ENCODE peak calls at places on chromosomes 16 and 17, in four cellular contexts. J is Peyer's patch, X is cardiac muscle cell, Q is PC-9. S is an unnamed sample. For H3K4me1, the result is how much of the 10 kb centered on the place peaks cover.

GRCh38 chr17:28008526-28008925 is 34.0 kb upstream of the NLK start:
- DNase-seq in J (no peak), X (peak), Q (peak), S (no peak)

GRCh38 chr16:71762186-71762585 is 37.7 kb upstream of the PHLPP2 start:
- DNase-seq in J (no peak), X (peak), Q (no peak), S (no peak)

GRCh38 chr16:85654251-85655115 is 34.3 kb downstream of the GINS2 start:
- DNase-seq in J (no peak), X (no peak), Q (no peak), S (no peak)

GRCh38 chr16:25108054-25108453 is 3.5 kb upstream of the LCMT1 start:
- DNase-seq in J (peak), X (no peak), Q (peak), S (peak)

GRCh38 chr17:62724398-62725146 is 83.5 kb downstream of the MARCHF10 start:
- DNase-seq in J (peak), X (no peak), Q (no peak), S (peak)

GRCh38 chr16:25110392-25110947 is 1.1 kb upstream of the LCMT1 start:
- DNase-seq in J (no peak), X (no peak), Q (no peak), S (no peak)

GRCh38 chr16:30184430-30185140 is 1.2 kb downstream of the CORO1A start:
- DNase-seq in J (peak), X (no peak), Q (no peak), S (no peak)

GRCh38 chr16:31135535-31136286 is at the start of gene PRSS8:
- DNase-seq in J (no peak), X (no peak), Q (peak), S (no peak)

GRCh38 chr17:60039509-60040442 is 38.9 kb downstream of the HEATR6 start:
- DNase-seq in J (no peak), X (no peak), Q (no peak), S (no peak)

GRCh38 chr16:35706901-35707300 is 2247.5 kb downstream of the TP53TG3F start:
- DNase-seq in J (no peak), X (no peak), Q (no peak), S (no peak)

GRCh38 chr16:85400305-85401205 is 212.6 kb upstream of the GSE1 start:
- DNase-seq in J (no peak), X (no peak), Q (no peak), S (no peak)

GRCh38 chr16:56812884-56813283 is 52.1 kb upstream of the SLC12A3 start:
- DNase-seq in J (no peak), X (peak), Q (no peak), S (no peak)

GRCh38 chr17:67434061-67434525 is 57.0 kb downstream of the PITPNC1 start:
- DNase-seq in J (peak), X (peak), Q (no peak), S (peak)

GRCh38 chr17:16973760-16974540 is 2.0 kb upstream of the TNFRSF13B start:
- DNase-seq in J (peak), X (no peak), Q (no peak), S (no peak)

GRCh38 chr16:56115817-56116576 is 75.3 kb upstream of the GNAO1 start:
- DNase-seq in J (no peak), X (no peak), Q (no peak), S (no peak)

GRCh38 chr16:1296688-1297412 is 12.6 kb upstream of the UBE2I start:
- DNase-seq in J (peak), X (no peak), Q (peak), S (no peak)

GRCh38 chr17:73318427-73318813 is 6.6 kb upstream of the CDC42EP4 start:
- DNase-seq in J (no peak), X (no peak), Q (no peak), S (no peak)

GRCh38 chr17:20935740-20936139 is 107.1 kb downstream of the USP22 start:
- DNase-seq in J (no peak), X (peak), Q (no peak), S (no peak)

GRCh38 chr16:70481929-70482536 is 27.6 kb downstream of the FCSK start:
- DNase-seq in J (no peak), X (no peak), Q (no peak), S (no peak)

GRCh38 chr17:7256766-7257456 is 4.9 kb downstream of the ELP5 start:
- DNase-seq in J (no peak), X (no peak), Q (no peak), S (no peak)

GRCh38 chr16:5580772-5581171 is 483.2 kb upstream of the EEF2KMT start:
- DNase-seq in J (no peak), X (no peak), Q (no peak), S (no peak)

GRCh38 chr17:57537524-57538410 is 207.3 kb downstream of the CCDC182 start:
- DNase-seq in J (no peak), X (peak), Q (no peak), S (no peak)

GRCh38 chr16:89308391-89309333 is 91.2 kb downstream of the ZNF778 start:
- DNase-seq in J (no peak), X (no peak), Q (no peak), S (peak)

GRCh38 chr16:81324808-81325207 is 10.0 kb downstream of the GAN start:
- DNase-seq in J (no peak), X (no peak), Q (no peak), S (no peak)

GRCh38 chr17:4969551-4970231 is 2.1 kb upstream of the SPAG7 start:
- DNase-seq in J (no peak), X (peak), Q (no peak), S (no peak)

GRCh38 chr17:13592427-13592826 is 9.3 kb downstream of the HS3ST3A1 start:
- DNase-seq in J (no peak), X (peak), Q (no peak), S (no peak)

GRCh38 chr17:13523164-13523563 is 78.6 kb downstream of the HS3ST3A1 start:
- DNase-seq in J (no peak), X (no peak), Q (no peak), S (no peak)

GRCh38 chr17:82740906-82741759 is 5.7 kb downstream of the FN3K start:
- DNase-seq in J (no peak), X (no peak), Q (no peak), S (no peak)

GRCh38 chr16:67541391-67542263 is 13.0 kb downstream of the RIPOR1 start:
- DNase-seq in J (no peak), X (no peak), Q (peak), S (no peak)

GRCh38 chr16:67396159-67396774 is 3.0 kb upstream of the TPPP3 start:
- DNase-seq in J (no peak), X (peak), Q (peak), S (no peak)

GRCh38 chr16:58057126-58057525 is 31.6 kb downstream of the MMP15 start:
- DNase-seq in J (no peak), X (no peak), Q (no peak), S (no peak)

GRCh38 chr16:89140401-89140800 is 31.1 kb upstream of the CDH15 start:
- DNase-seq in J (no peak), X (no peak), Q (no peak), S (no peak)

GRCh38 chr16:12920739-12921138 is 19.3 kb downstream of the SHISA9 start:
- DNase-seq in J (no peak), X (no peak), Q (no peak), S (no peak)

GRCh38 chr17:61408151-61409041 is 8.8 kb downstream of the TBX2 start:
- DNase-seq in J (no peak), X (no peak), Q (no peak), S (no peak)

GRCh38 chr17:31560836-31561235 is 169.4 kb downstream of the RAB11FIP4 start:
- DNase-seq in J (no peak), X (no peak), Q (peak), S (no peak)

GRCh38 chr17:80861892-80862291 is 129.7 kb upstream of the CHMP6 start:
- DNase-seq in J (no peak), X (peak), Q (no peak), S (peak)
- H3K27ac ChIP-seq in J (no peak), X (no peak), Q (no peak), S (no peak)

DNA sequence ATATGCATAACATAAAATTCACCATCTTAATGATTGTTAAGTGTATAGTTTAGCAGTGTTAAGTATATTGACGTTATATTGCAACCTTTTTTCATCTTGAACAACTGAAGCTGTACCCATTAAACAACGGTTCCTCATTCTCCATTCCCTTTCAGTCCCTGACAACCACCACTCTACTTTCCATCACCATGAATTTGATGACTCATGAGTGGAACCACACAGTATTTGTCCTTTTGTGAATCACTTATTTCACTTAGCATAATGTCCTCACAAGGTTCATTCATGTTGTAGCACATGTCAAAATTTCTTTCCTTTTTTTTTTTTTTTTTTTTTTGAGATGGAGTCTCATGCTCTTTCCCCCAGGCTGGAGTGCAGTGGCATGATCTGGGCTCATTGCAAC is 46.0 kb downstream of the HOXB1 start:
- DNase-seq in J (no peak), X (no peak), Q (no peak), S (no peak)
- H3K4me1 ChIP-seq in J (under half), X (under half), Q (under half), S (under half)

DNA sequence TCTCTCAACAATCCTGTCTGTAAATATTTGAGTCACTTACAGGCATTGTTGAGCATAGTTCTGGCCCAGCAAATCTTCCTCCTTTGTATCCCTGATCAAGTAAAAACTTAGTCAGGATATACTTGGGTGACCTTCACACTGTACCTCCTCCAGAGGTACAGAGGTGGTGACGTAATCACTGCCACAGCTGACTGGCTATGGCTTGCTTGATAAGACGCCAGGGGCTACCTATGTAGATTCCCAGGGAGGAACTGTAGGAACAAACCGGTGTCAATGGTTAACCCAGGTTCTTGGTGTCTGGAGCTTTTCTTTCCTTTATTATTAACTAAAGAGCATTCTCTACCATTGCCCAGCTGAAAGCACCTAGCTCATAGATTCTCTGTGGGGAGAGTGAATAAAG is at the start of gene KCNJ16:
- DNase-seq in J (no peak), X (no peak), Q (no peak), S (no peak)
- H3K27ac ChIP-seq in J (peak), X (no peak), Q (no peak), S (no peak)

DNA sequence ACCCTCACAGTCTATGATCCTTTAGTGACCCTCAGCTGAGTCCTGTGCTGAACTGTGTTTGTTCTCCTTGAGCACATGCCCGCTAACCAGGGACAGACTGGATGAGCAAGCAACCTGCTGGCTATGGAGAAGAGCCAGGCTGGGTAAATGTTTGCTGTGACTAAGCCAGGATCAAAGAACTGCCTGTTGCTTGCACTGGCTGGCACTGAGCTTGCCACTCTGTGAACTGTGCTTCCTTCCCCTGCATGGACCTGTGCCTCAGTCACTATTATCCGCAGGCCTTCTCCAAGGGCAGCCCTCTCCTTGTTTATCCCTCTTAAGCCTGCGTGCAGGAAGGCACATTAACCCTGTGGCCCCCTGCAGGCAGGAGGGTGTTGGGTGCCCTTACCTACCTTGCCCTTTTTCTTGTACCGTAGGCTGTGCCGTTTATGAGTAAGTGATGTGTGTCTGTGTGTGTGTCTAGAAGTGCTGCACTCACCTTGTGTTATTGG is 7.4 kb downstream of the PNPO start:
- DNase-seq in J (no peak), X (no peak), Q (no peak), S (no peak)
- H3K4me1 ChIP-seq in J (under half), X (under half), Q (under half), S (under half)

GRCh38 chr16:27365142-27366089 is 36.6 kb upstream of the IL21R start:
- DNase-seq in J (no peak), X (no peak), Q (peak), S (no peak)
- H3K27ac ChIP-seq in J (peak), X (peak), Q (peak), S (no peak)

DNA sequence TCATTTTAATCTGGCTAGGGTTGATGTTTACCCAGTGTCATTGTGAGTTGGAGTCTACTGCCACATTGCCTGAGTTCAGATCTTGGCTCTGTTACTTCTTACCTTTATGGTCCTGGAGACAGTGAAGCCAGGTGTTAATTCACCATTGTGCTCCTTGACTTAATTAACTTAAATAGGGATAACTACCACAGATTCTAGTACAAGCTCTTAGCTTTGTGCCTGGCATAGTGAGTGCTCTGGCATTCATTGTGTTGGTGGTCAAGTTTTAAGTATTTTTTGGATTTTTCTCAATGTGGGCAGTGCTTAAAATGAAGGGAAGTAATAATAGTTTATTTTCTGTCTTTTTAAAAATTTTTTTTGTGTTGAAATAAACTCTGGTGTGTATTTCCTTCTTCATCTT is 4.6 kb downstream of the HAPSTR1 start:
- DNase-seq in J (no peak), X (no peak), Q (no peak), S (no peak)
- H3K4me1 ChIP-seq in J (under half), X (under half), Q (half or more), S (half or more)